ENCODE peak calls at places on chromosome 22, in six cellular contexts. One of them, this sample, is unnamed.

GRCh38 chr22:42889290-42889689 is 32.2 kb upstream of the ARFGAP3 start:
- DNase-seq in K562: no peak
- DNase-seq in IMR-90: no peak
- DNase-seq in A549: no peak
- DNase-seq in GM12878: peak; percentile 97
- DNase-seq in HepG2: no peak
- DNase-seq in this sample: no peak

GRCh38 chr22:23837496-23837859 is 1.3 kb downstream of the DERL3 start:
- DNase-seq in K562: no peak
- DNase-seq in IMR-90: no peak
- DNase-seq in A549: no peak
- DNase-seq in GM12878: no peak
- DNase-seq in HepG2: no peak
- DNase-seq in this sample: no peak

GRCh38 chr22:19105867-19106802 is 16.1 kb downstream of the DGCR2 start:
- DNase-seq in K562: peak; percentile 73
- DNase-seq in IMR-90: no peak
- DNase-seq in A549: peak; percentile 18
- DNase-seq in GM12878: no peak
- DNase-seq in HepG2: no peak
- DNase-seq in this sample: peak; percentile 49

GRCh38 chr22:23915230-23915754 is 21.1 kb downstream of the MIF start:
- DNase-seq in K562: no peak
- DNase-seq in IMR-90: no peak
- DNase-seq in A549: no peak
- DNase-seq in GM12878: no peak
- DNase-seq in HepG2: no peak
- DNase-seq in this sample: no peak

GRCh38 chr22:22219140-22219996 is 25.2 kb upstream of the VPREB1 start:
- DNase-seq in K562: no peak
- DNase-seq in IMR-90: no peak
- DNase-seq in A549: no peak
- DNase-seq in GM12878: no peak
- DNase-seq in HepG2: no peak
- DNase-seq in this sample: no peak

GRCh38 chr22:50600541-50600940 is at the start of gene MAPK8IP2:
- DNase-seq in K562: peak; percentile 55
- DNase-seq in IMR-90: no peak
- DNase-seq in A549: no peak
- DNase-seq in GM12878: no peak
- DNase-seq in HepG2: no peak
- DNase-seq in this sample: peak; percentile 70

GRCh38 chr22:41574847-41575381 is 14.1 kb downstream of the CSDC2 start:
- DNase-seq in K562: no peak
- DNase-seq in IMR-90: peak; percentile 19
- DNase-seq in A549: no peak
- DNase-seq in GM12878: no peak
- DNase-seq in HepG2: no peak
- DNase-seq in this sample: no peak

GRCh38 chr22:46592390-46592872 is 27.8 kb upstream of the GRAMD4 start:
- DNase-seq in K562: peak; percentile 54
- DNase-seq in IMR-90: peak; percentile 71
- DNase-seq in A549: no peak
- DNase-seq in GM12878: no peak
- DNase-seq in HepG2: no peak
- DNase-seq in this sample: no peak

GRCh38 chr22:43013355-43014061 is 1.4 kb downstream of the PACSIN2 start:
- DNase-seq in K562: no peak
- DNase-seq in IMR-90: no peak
- DNase-seq in A549: no peak
- DNase-seq in GM12878: no peak
- DNase-seq in HepG2: peak; percentile 27
- DNase-seq in this sample: no peak

GRCh38 chr22:41976961-41977566 is 7.8 kb downstream of the SEPTIN3 start:
- DNase-seq in K562: no peak
- DNase-seq in IMR-90: no peak
- DNase-seq in A549: no peak
- DNase-seq in GM12878: no peak
- DNase-seq in HepG2: no peak
- DNase-seq in this sample: peak; percentile 17

GRCh38 chr22:49514656-49515055 is 313.0 kb downstream of the BRD1 start:
- DNase-seq in K562: no peak
- DNase-seq in IMR-90: no peak
- DNase-seq in A549: no peak
- DNase-seq in GM12878: no peak
- DNase-seq in HepG2: no peak
- DNase-seq in this sample: no peak

GRCh38 chr22:48245119-48245485 is 1482.7 kb downstream of the TBC1D22A start:
- DNase-seq in K562: no peak
- DNase-seq in IMR-90: no peak
- DNase-seq in A549: no peak
- DNase-seq in GM12878: no peak
- DNase-seq in HepG2: no peak
- DNase-seq in this sample: no peak

GRCh38 chr22:31211862-31212730 is at the start of gene LIMK2:
- DNase-seq in K562: peak; percentile 92
- DNase-seq in IMR-90: peak; percentile 73
- DNase-seq in A549: peak; percentile 78
- DNase-seq in GM12878: peak; percentile 60
- DNase-seq in HepG2: peak; percentile 83
- DNase-seq in this sample: peak; percentile 99

GRCh38 chr22:46587492-46588278 is 32.5 kb upstream of the GRAMD4 start:
- DNase-seq in K562: no peak
- DNase-seq in IMR-90: no peak
- DNase-seq in A549: no peak
- DNase-seq in GM12878: peak; percentile 35
- DNase-seq in HepG2: no peak
- DNase-seq in this sample: no peak

GRCh38 chr22:50734986-50735738 is 2.8 kb upstream of the ACR start:
- DNase-seq in K562: no peak
- DNase-seq in IMR-90: no peak
- DNase-seq in A549: no peak
- DNase-seq in GM12878: no peak
- DNase-seq in HepG2: no peak
- DNase-seq in this sample: no peak

GRCh38 chr22:42967933-42968332 is 47.0 kb downstream of the PACSIN2 start:
- DNase-seq in K562: peak; percentile 57
- DNase-seq in IMR-90: no peak
- DNase-seq in A549: no peak
- DNase-seq in GM12878: no peak
- DNase-seq in HepG2: no peak
- DNase-seq in this sample: no peak

GRCh38 chr22:24997023-24997422 is 44.5 kb downstream of the KIAA1671 start:
- DNase-seq in K562: no peak
- DNase-seq in IMR-90: no peak
- DNase-seq in A549: no peak
- DNase-seq in GM12878: no peak
- DNase-seq in HepG2: no peak
- DNase-seq in this sample: no peak

GRCh38 chr22:48055827-48056226 is 1293.4 kb downstream of the TBC1D22A start:
- DNase-seq in K562: no peak
- DNase-seq in IMR-90: no peak
- DNase-seq in A549: no peak
- DNase-seq in GM12878: no peak
- DNase-seq in HepG2: no peak
- DNase-seq in this sample: no peak

GRCh38 chr22:49331878-49332277 is 495.8 kb downstream of the BRD1 start:
- DNase-seq in K562: no peak
- DNase-seq in IMR-90: no peak
- DNase-seq in A549: no peak
- DNase-seq in GM12878: no peak
- DNase-seq in HepG2: no peak
- DNase-seq in this sample: no peak

GRCh38 chr22:45397806-45398205 is 15.6 kb downstream of the SMC1B start:
- DNase-seq in K562: no peak
- DNase-seq in IMR-90: no peak
- DNase-seq in A549: no peak
- DNase-seq in GM12878: no peak
- DNase-seq in HepG2: peak; percentile 17
- DNase-seq in this sample: no peak

GRCh38 chr22:41683052-41683451 is 5.6 kb downstream of the SNU13 start:
- DNase-seq in K562: no peak
- DNase-seq in IMR-90: no peak
- DNase-seq in A549: no peak
- DNase-seq in GM12878: no peak
- DNase-seq in HepG2: no peak
- DNase-seq in this sample: no peak

GRCh38 chr22:50702821-50703725 is 30.4 kb downstream of the SHANK3 start:
- DNase-seq in K562: no peak
- DNase-seq in IMR-90: no peak
- DNase-seq in A549: no peak
- DNase-seq in GM12878: no peak
- DNase-seq in HepG2: no peak
- DNase-seq in this sample: no peak

GRCh38 chr22:48490513-48491411 is 1336.9 kb downstream of the BRD1 start:
- DNase-seq in K562: no peak
- DNase-seq in IMR-90: no peak
- DNase-seq in A549: peak; percentile 19
- DNase-seq in GM12878: no peak
- DNase-seq in HepG2: no peak
- DNase-seq in this sample: no peak

GRCh38 chr22:44495629-44496028 is 2.4 kb downstream of the RTL6 start:
- DNase-seq in K562: no peak
- DNase-seq in IMR-90: no peak
- DNase-seq in A549: no peak
- DNase-seq in GM12878: no peak
- DNase-seq in HepG2: no peak
- DNase-seq in this sample: no peak

GRCh38 chr22:46528121-46528610 is 9.3 kb downstream of the CELSR1 start:
- DNase-seq in K562: no peak
- DNase-seq in IMR-90: peak; percentile 64
- DNase-seq in A549: peak; percentile 84
- DNase-seq in GM12878: no peak
- DNase-seq in HepG2: peak; percentile 95
- DNase-seq in this sample: no peak

GRCh38 chr22:50305658-50306566 is 1.5 kb downstream of the PLXNB2 start:
- DNase-seq in K562: peak; percentile 23
- DNase-seq in IMR-90: peak; percentile 95
- DNase-seq in A549: peak; percentile 80
- DNase-seq in GM12878: peak; percentile 36
- DNase-seq in HepG2: no peak
- DNase-seq in this sample: no peak

GRCh38 chr22:27399161-27399560 is 402.4 kb downstream of the MN1 start:
- DNase-seq in K562: no peak
- DNase-seq in IMR-90: no peak
- DNase-seq in A549: no peak
- DNase-seq in GM12878: no peak
- DNase-seq in HepG2: no peak
- DNase-seq in this sample: no peak

GRCh38 chr22:40199223-40199622 is 21.5 kb downstream of the TNRC6B start:
- DNase-seq in K562: no peak
- DNase-seq in IMR-90: no peak
- DNase-seq in A549: no peak
- DNase-seq in GM12878: no peak
- DNase-seq in HepG2: no peak
- DNase-seq in this sample: no peak
- TF ChIP-seq BHLHE40 in K562: no peak
- TF ChIP-seq BHLHE40 in IMR-90: no peak
- TF ChIP-seq BHLHE40 in A549: no peak
- TF ChIP-seq BHLHE40 in GM12878: no peak
- TF ChIP-seq BHLHE40 in HepG2: no peak
- TF ChIP-seq BHLHE40 in this sample: no peak

GRCh38 chr22:37924386-37925065 is 18.4 kb downstream of the MICALL1 start:
- DNase-seq in K562: no peak
- DNase-seq in IMR-90: no peak
- DNase-seq in A549: no peak
- DNase-seq in GM12878: no peak
- DNase-seq in HepG2: no peak
- DNase-seq in this sample: no peak

GRCh38 chr22:37925311-37925710 is 19.2 kb downstream of the MICALL1 start:
- DNase-seq in K562: no peak
- DNase-seq in IMR-90: no peak
- DNase-seq in A549: no peak
- DNase-seq in GM12878: no peak
- DNase-seq in HepG2: no peak
- DNase-seq in this sample: no peak

GRCh38 chr22:37923927-37924326 is 17.8 kb downstream of the MICALL1 start:
- DNase-seq in K562: no peak
- DNase-seq in IMR-90: no peak
- DNase-seq in A549: no peak
- DNase-seq in GM12878: no peak
- DNase-seq in HepG2: no peak
- DNase-seq in this sample: no peak

GRCh38 chr22:37920131-37920530 is 14.0 kb downstream of the MICALL1 start:
- DNase-seq in K562: no peak
- DNase-seq in IMR-90: no peak
- DNase-seq in A549: no peak
- DNase-seq in GM12878: no peak
- DNase-seq in HepG2: no peak
- DNase-seq in this sample: no peak

GRCh38 chr22:37922177-37922576 is 16.1 kb downstream of the MICALL1 start:
- DNase-seq in K562: no peak
- DNase-seq in IMR-90: no peak
- DNase-seq in A549: no peak
- DNase-seq in GM12878: no peak
- DNase-seq in HepG2: no peak
- DNase-seq in this sample: no peak
- TF ChIP-seq BHLHE40 in K562: no peak
- TF ChIP-seq BHLHE40 in IMR-90: no peak
- TF ChIP-seq BHLHE40 in A549: no peak
- TF ChIP-seq BHLHE40 in GM12878: no peak
- TF ChIP-seq BHLHE40 in HepG2: no peak
- TF ChIP-seq BHLHE40 in this sample: no peak

GRCh38 chr22:32476286-32476685 is 1.7 kb downstream of the FBXO7 start:
- DNase-seq in K562: no peak
- DNase-seq in IMR-90: no peak
- DNase-seq in A549: no peak
- DNase-seq in GM12878: no peak
- DNase-seq in HepG2: no peak
- DNase-seq in this sample: no peak

GRCh38 chr22:32476804-32477203 is 2.2 kb downstream of the FBXO7 start:
- DNase-seq in K562: no peak
- DNase-seq in IMR-90: no peak
- DNase-seq in A549: no peak
- DNase-seq in GM12878: no peak
- DNase-seq in HepG2: no peak
- DNase-seq in this sample: no peak

GRCh38 chr22:32474635-32475427 is at the start of gene FBXO7:
- DNase-seq in K562: peak; percentile 84
- DNase-seq in IMR-90: peak; percentile 90
- DNase-seq in A549: peak; percentile 40
- DNase-seq in GM12878: peak; percentile 37
- DNase-seq in HepG2: peak; percentile 84
- DNase-seq in this sample: peak; percentile 96

GRCh38 chr22:32473388-32473952 is 1.1 kb upstream of the FBXO7 start:
- DNase-seq in K562: peak; percentile 41
- DNase-seq in IMR-90: peak; percentile 70
- DNase-seq in A549: peak; percentile 12
- DNase-seq in GM12878: peak; percentile 34
- DNase-seq in HepG2: peak; percentile 76
- DNase-seq in this sample: peak; percentile 69

GRCh38 chr22:32475428-32476010 is 908 bp downstream of the FBXO7 start:
- DNase-seq in K562: no peak
- DNase-seq in IMR-90: no peak
- DNase-seq in A549: no peak
- DNase-seq in GM12878: no peak
- DNase-seq in HepG2: no peak
- DNase-seq in this sample: peak; percentile 33
- TF ChIP-seq BHLHE40 in K562: no peak
- TF ChIP-seq BHLHE40 in IMR-90: no peak
- TF ChIP-seq BHLHE40 in A549: no peak
- TF ChIP-seq BHLHE40 in GM12878: no peak
- TF ChIP-seq BHLHE40 in HepG2: no peak
- TF ChIP-seq BHLHE40 in this sample: no peak

GRCh38 chr22:18103527-18104269 is 6.9 kb upstream of the TUBA8 start:
- DNase-seq in K562: no peak
- DNase-seq in IMR-90: no peak
- DNase-seq in A549: no peak
- DNase-seq in GM12878: peak; percentile 65
- DNase-seq in HepG2: no peak
- DNase-seq in this sample: no peak
- TF ChIP-seq BHLHE40 in K562: no peak
- TF ChIP-seq BHLHE40 in IMR-90: no peak
- TF ChIP-seq BHLHE40 in A549: no peak
- TF ChIP-seq BHLHE40 in GM12878: no peak
- TF ChIP-seq BHLHE40 in HepG2: no peak
- TF ChIP-seq BHLHE40 in this sample: no peak

This sample was measured in HEK293T.